ENCODE peak calls at places on chromosomes 6 and 20, in five cellular contexts. G is kidney glomerular epithelial cell, I is NCI-H1436, F is T-helper 2 cell, H is Calu3. C is an unnamed sample.

GRCh38 chr6:56663344-56663743 is 20.7 kb upstream of the DST start:
- DNase-seq in G (no peak), I (no peak), F (no peak), H (peak), C (no peak)

GRCh38 chr6:107318100-107318736 is 141.1 kb downstream of the PDSS2 start:
- DNase-seq in G (peak), I (peak), F (no peak), H (peak), C (peak)

GRCh38 chr20:21808863-21809664 is 103.6 kb downstream of the PAX1 start:
- DNase-seq in G (no peak), I (no peak), F (no peak), H (no peak), C (no peak)

GRCh38 chr20:8209061-8209460 is 77.0 kb downstream of the PLCB1 start:
- DNase-seq in G (no peak), I (no peak), F (no peak), H (no peak), C (no peak)

GRCh38 chr6:144655376-144655775 is 370.2 kb downstream of the UTRN start:
- DNase-seq in G (no peak), I (no peak), F (no peak), H (no peak), C (no peak)

GRCh38 chr20:62489186-62489939 is 13.6 kb upstream of the GATA5 start:
- DNase-seq in G (peak), I (no peak), F (no peak), H (no peak), C (no peak)

GRCh38 chr20:7449269-7449668 is 491.0 kb downstream of the HAO1 start:
- DNase-seq in G (no peak), I (no peak), F (no peak), H (no peak), C (no peak)

GRCh38 chr20:63857751-63858392 is 3.4 kb upstream of the ABHD16B start:
- DNase-seq in G (no peak), I (no peak), F (no peak), H (no peak), C (no peak)

GRCh38 chr6:112330071-112330876 is 16.9 kb upstream of the RFPL4B start:
- DNase-seq in G (peak), I (peak), F (no peak), H (peak), C (no peak)

GRCh38 chr6:2188856-2189384 is 56.5 kb downstream of the GMDS start:
- DNase-seq in G (no peak), I (no peak), F (no peak), H (no peak), C (no peak)

GRCh38 chr6:78749326-78749725 is 118.0 kb upstream of the IRAK1BP1 start:
- DNase-seq in G (no peak), I (no peak), F (no peak), H (no peak), C (no peak)

C was measured in naive thymus-derived CD8-positive, alpha-beta T cell.